ENCODE peak calls at places on chromosomes 12 and 14, in four cellular contexts. One of them, this sample, is unnamed.

GRCh38 chr12:111626230-111626629 is 27.1 kb upstream of the ATXN2 start:
- DNase-seq in NCI-H1092 treated with DMSO at 0.1 percent for 48 hours: no peak
- DNase-seq in NCI-H1930: no peak
- DNase-seq in IMR-90: no peak
- DNase-seq in this sample: no peak

GRCh38 chr14:106174206-106174605 is 647.8 kb downstream of the TMEM121 start:
- DNase-seq in IMR-90: no peak
- DNase-seq in NCI-H1092 treated with DMSO at 0.1 percent for 48 hours: no peak
- DNase-seq in NCI-H1930: no peak
- DNase-seq in this sample: no peak

GRCh38 chr12:19003987-19004619 is 125.4 kb upstream of the PLEKHA5 start:
- DNase-seq in IMR-90: no peak
- DNase-seq in NCI-H1930: no peak
- DNase-seq in NCI-H1092 treated with DMSO at 0.1 percent for 48 hours: no peak
- DNase-seq in this sample: no peak

GRCh38 chr14:86675059-86675458 is 1145.1 kb downstream of the FLRT2 start:
- DNase-seq in NCI-H1092 treated with DMSO at 0.1 percent for 48 hours: no peak
- DNase-seq in IMR-90: no peak
- DNase-seq in NCI-H1930: no peak
- DNase-seq in this sample: no peak

GRCh38 chr12:19490908-19491307 is 51.6 kb downstream of the AEBP2 start:
- DNase-seq in NCI-H1930: no peak
- DNase-seq in NCI-H1092 treated with DMSO at 0.1 percent for 48 hours: no peak
- DNase-seq in IMR-90: no peak
- DNase-seq in this sample: no peak

GRCh38 chr14:85178869-85179268 is 351.1 kb upstream of the FLRT2 start:
- DNase-seq in IMR-90: no peak
- DNase-seq in NCI-H1930: no peak
- DNase-seq in NCI-H1092 treated with DMSO at 0.1 percent for 48 hours: no peak
- DNase-seq in this sample: no peak

GRCh38 chr12:6646276-6647082 is 753 bp downstream of the ACRBP start:
- DNase-seq in IMR-90: no peak
- DNase-seq in NCI-H1092 treated with DMSO at 0.1 percent for 48 hours: no peak
- DNase-seq in NCI-H1930: no peak
- DNase-seq in this sample: no peak

GRCh38 chr12:106128526-106129430 is 10.0 kb downstream of the NUAK1 start:
- DNase-seq in IMR-90: no peak
- DNase-seq in NCI-H1092 treated with DMSO at 0.1 percent for 48 hours: peak
- DNase-seq in NCI-H1930: no peak
- DNase-seq in this sample: no peak

GRCh38 chr12:106903241-106903950 is 52.3 kb upstream of the TMEM263 start:
- DNase-seq in IMR-90: peak
- DNase-seq in NCI-H1092 treated with DMSO at 0.1 percent for 48 hours: no peak
- DNase-seq in NCI-H1930: no peak
- DNase-seq in this sample: no peak

GRCh38 chr14:23364164-23364571 is 804 bp downstream of the EFS start:
- DNase-seq in NCI-H1092 treated with DMSO at 0.1 percent for 48 hours: no peak
- DNase-seq in IMR-90: no peak
- DNase-seq in NCI-H1930: no peak
- DNase-seq in this sample: peak

GRCh38 chr12:70891059-70891632 is 29.4 kb downstream of the PTPRR start:
- DNase-seq in IMR-90: no peak
- DNase-seq in NCI-H1092 treated with DMSO at 0.1 percent for 48 hours: no peak
- DNase-seq in NCI-H1930: no peak
- DNase-seq in this sample: no peak

GRCh38 chr12:60419986-60420385 is 824.2 kb downstream of the SLC16A7 start:
- DNase-seq in NCI-H1930: no peak
- DNase-seq in NCI-H1092 treated with DMSO at 0.1 percent for 48 hours: no peak
- DNase-seq in IMR-90: no peak
- DNase-seq in this sample: no peak

GRCh38 chr14:68924392-68925158 is 54.5 kb downstream of the ACTN1 start:
- DNase-seq in IMR-90: no peak
- DNase-seq in NCI-H1930: no peak
- DNase-seq in NCI-H1092 treated with DMSO at 0.1 percent for 48 hours: no peak
- DNase-seq in this sample: no peak

GRCh38 chr14:76954791-76955190 is 73.7 kb downstream of the IRF2BPL start:
- DNase-seq in IMR-90: no peak
- DNase-seq in NCI-H1092 treated with DMSO at 0.1 percent for 48 hours: no peak
- DNase-seq in NCI-H1930: no peak
- DNase-seq in this sample: no peak

GRCh38 chr12:53659011-53659551 is 16.8 kb downstream of the ATP5MC2 start:
- DNase-seq in IMR-90: peak
- DNase-seq in NCI-H1092 treated with DMSO at 0.1 percent for 48 hours: peak
- DNase-seq in NCI-H1930: peak
- DNase-seq in this sample: no peak

GRCh38 chr12:106101798-106102197 is 37.0 kb downstream of the NUAK1 start:
- DNase-seq in IMR-90: no peak
- DNase-seq in NCI-H1930: no peak
- DNase-seq in NCI-H1092 treated with DMSO at 0.1 percent for 48 hours: no peak
- DNase-seq in this sample: no peak

GRCh38 chr12:11397366-11397765 is 2.0 kb upstream of the PRB2 start:
- DNase-seq in NCI-H1930: no peak
- DNase-seq in IMR-90: no peak
- DNase-seq in NCI-H1092 treated with DMSO at 0.1 percent for 48 hours: no peak
- DNase-seq in this sample: no peak

GRCh38 chr12:66241061-66242043 is 52.3 kb downstream of the IRAK3 start:
- DNase-seq in NCI-H1930: no peak
- DNase-seq in IMR-90: peak
- DNase-seq in NCI-H1092 treated with DMSO at 0.1 percent for 48 hours: no peak
- DNase-seq in this sample: no peak

GRCh38 chr12:68042212-68042699 is 53.0 kb downstream of the IFNG-AS1 start:
- DNase-seq in IMR-90: peak
- DNase-seq in NCI-H1092 treated with DMSO at 0.1 percent for 48 hours: no peak
- DNase-seq in NCI-H1930: no peak
- DNase-seq in this sample: peak

GRCh38 chr14:38721822-38722431 is 381.1 kb downstream of the SEC23A start:
- DNase-seq in NCI-H1930: no peak
- DNase-seq in NCI-H1092 treated with DMSO at 0.1 percent for 48 hours: peak
- DNase-seq in IMR-90: peak
- DNase-seq in this sample: peak

GRCh38 chr12:92278378-92278828 is 132.8 kb upstream of the BTG1 start:
- DNase-seq in IMR-90: peak
- DNase-seq in NCI-H1930: no peak
- DNase-seq in NCI-H1092 treated with DMSO at 0.1 percent for 48 hours: no peak
- DNase-seq in this sample: no peak

GRCh38 chr12:116266631-116267349 is 10.7 kb downstream of the MED13L start:
- DNase-seq in NCI-H1092 treated with DMSO at 0.1 percent for 48 hours: no peak
- DNase-seq in NCI-H1930: no peak
- DNase-seq in IMR-90: peak
- DNase-seq in this sample: no peak

GRCh38 chr12:106722854-106723253 is 51.6 kb upstream of the RIC8B start:
- DNase-seq in NCI-H1930: no peak
- DNase-seq in IMR-90: no peak
- DNase-seq in NCI-H1092 treated with DMSO at 0.1 percent for 48 hours: no peak
- DNase-seq in this sample: no peak

GRCh38 chr14:55433880-55434804 is 6.3 kb downstream of the TBPL2 start:
- DNase-seq in NCI-H1092 treated with DMSO at 0.1 percent for 48 hours: no peak
- DNase-seq in IMR-90: no peak
- DNase-seq in NCI-H1930: no peak
- DNase-seq in this sample: no peak

GRCh38 chr14:68662395-68662794 is 130.5 kb downstream of the ZFP36L1 start:
- DNase-seq in NCI-H1930: no peak
- DNase-seq in IMR-90: peak
- DNase-seq in NCI-H1092 treated with DMSO at 0.1 percent for 48 hours: no peak
- DNase-seq in this sample: no peak

GRCh38 chr14:29724991-29725390 is 202.7 kb downstream of the PRKD1 start:
- DNase-seq in IMR-90: peak
- DNase-seq in NCI-H1930: no peak
- DNase-seq in NCI-H1092 treated with DMSO at 0.1 percent for 48 hours: peak
- DNase-seq in this sample: no peak

GRCh38 chr14:77026166-77026929 is 2.2 kb downstream of the IRF2BPL start:
- DNase-seq in NCI-H1930: no peak
- DNase-seq in IMR-90: peak
- DNase-seq in NCI-H1092 treated with DMSO at 0.1 percent for 48 hours: peak
- DNase-seq in this sample: no peak

GRCh38 chr12:82124711-82125110 is 233.5 kb downstream of the CCDC59 start:
- DNase-seq in IMR-90: no peak
- DNase-seq in NCI-H1092 treated with DMSO at 0.1 percent for 48 hours: no peak
- DNase-seq in NCI-H1930: no peak
- DNase-seq in this sample: no peak

GRCh38 chr14:86739761-86740160 is 1209.8 kb downstream of the FLRT2 start:
- DNase-seq in NCI-H1092 treated with DMSO at 0.1 percent for 48 hours: no peak
- DNase-seq in NCI-H1930: no peak
- DNase-seq in IMR-90: no peak
- DNase-seq in this sample: no peak

GRCh38 chr14:77133718-77134338 is 7.8 kb downstream of the ZDHHC22 start:
- DNase-seq in NCI-H1092 treated with DMSO at 0.1 percent for 48 hours: no peak
- DNase-seq in NCI-H1930: no peak
- DNase-seq in IMR-90: peak
- DNase-seq in this sample: no peak

GRCh38 chr14:50677527-50678063 is 9.5 kb upstream of the SAV1 start:
- DNase-seq in NCI-H1092 treated with DMSO at 0.1 percent for 48 hours: no peak
- DNase-seq in NCI-H1930: no peak
- DNase-seq in IMR-90: peak
- DNase-seq in this sample: no peak